ENCODE peak calls at places on chromosomes 12 and 14, in four cellular contexts. One of them, this sample, is unnamed.

GRCh38 chr14:91649930-91650329 is 82.0 kb downstream of the CATSPERB start:
- DNase-seq in body of pancreas: peak; percentile 19
- DNase-seq in mammary epithelial cell: peak; percentile 27
- DNase-seq in IMR-90: peak; percentile 49
- DNase-seq in this sample: no peak

GRCh38 chr14:83975435-83976222 is 1554.3 kb upstream of the FLRT2 start:
- DNase-seq in mammary epithelial cell: no peak
- DNase-seq in IMR-90: peak; percentile 67
- DNase-seq in body of pancreas: peak; percentile 93
- DNase-seq in this sample: no peak

GRCh38 chr12:27984275-27984674 is 11.7 kb upstream of the PTHLH start:
- DNase-seq in mammary epithelial cell: peak; percentile 96
- DNase-seq in IMR-90: peak; percentile 88
- DNase-seq in body of pancreas: no peak
- DNase-seq in this sample: no peak

GRCh38 chr14:89137514-89138163 is 279.4 kb downstream of the FOXN3 start:
- DNase-seq in mammary epithelial cell: peak; percentile 94
- DNase-seq in IMR-90: peak; percentile 94
- DNase-seq in body of pancreas: peak; percentile 38
- DNase-seq in this sample: peak; percentile 97

GRCh38 chr12:94597268-94597667 is 53.1 kb downstream of the TMCC3 start:
- DNase-seq in body of pancreas: no peak
- DNase-seq in mammary epithelial cell: no peak
- DNase-seq in IMR-90: no peak
- DNase-seq in this sample: no peak

GRCh38 chr12:3554547-3555115 is 63.6 kb downstream of the PRMT8 start:
- DNase-seq in body of pancreas: no peak
- DNase-seq in mammary epithelial cell: no peak
- DNase-seq in IMR-90: no peak
- DNase-seq in this sample: no peak

GRCh38 chr12:95096852-95097251 is 23.4 kb upstream of the NR2C1 start:
- DNase-seq in body of pancreas: peak; percentile 60
- DNase-seq in mammary epithelial cell: no peak
- DNase-seq in IMR-90: peak; percentile 60
- DNase-seq in this sample: peak; percentile 58

GRCh38 chr12:121391619-121392324 is 8.1 kb upstream of the RNF34 start:
- DNase-seq in body of pancreas: no peak
- DNase-seq in mammary epithelial cell: peak; percentile 3
- DNase-seq in IMR-90: peak; percentile 61
- DNase-seq in this sample: no peak

GRCh38 chr12:48084066-48084465 is 21.8 kb downstream of the SENP1 start:
- DNase-seq in IMR-90: peak; percentile 13
- DNase-seq in body of pancreas: no peak
- DNase-seq in mammary epithelial cell: no peak
- DNase-seq in this sample: no peak

GRCh38 chr12:70835948-70836347 is 84.6 kb downstream of the PTPRR start:
- DNase-seq in IMR-90: no peak
- DNase-seq in mammary epithelial cell: no peak
- DNase-seq in body of pancreas: no peak
- DNase-seq in this sample: no peak

GRCh38 chr12:88247241-88247643 is 105.1 kb downstream of the TMTC3 start:
- DNase-seq in mammary epithelial cell: peak; percentile 66
- DNase-seq in body of pancreas: no peak
- DNase-seq in IMR-90: peak; percentile 84
- DNase-seq in this sample: peak; percentile 89

GRCh38 chr12:109840349-109841073 is 7.3 kb upstream of the TRPV4 start:
- DNase-seq in mammary epithelial cell: peak; percentile 90
- DNase-seq in IMR-90: no peak
- DNase-seq in body of pancreas: no peak
- DNase-seq in this sample: peak; percentile 20

GRCh38 chr14:82642425-82642824 is 1108.8 kb upstream of the SEL1L start:
- DNase-seq in IMR-90: no peak
- DNase-seq in body of pancreas: peak; percentile 30
- DNase-seq in mammary epithelial cell: no peak
- DNase-seq in this sample: no peak

GRCh38 chr12:69022674-69023073 is 89.7 kb upstream of the CPM start:
- DNase-seq in body of pancreas: no peak
- DNase-seq in IMR-90: peak; percentile 25
- DNase-seq in mammary epithelial cell: no peak
- DNase-seq in this sample: no peak

GRCh38 chr12:69015831-69016230 is 82.9 kb upstream of the CPM start:
- DNase-seq in body of pancreas: no peak
- DNase-seq in mammary epithelial cell: no peak
- DNase-seq in IMR-90: no peak
- DNase-seq in this sample: no peak

GRCh38 chr12:69015017-69015416 is 82.0 kb upstream of the CPM start:
- DNase-seq in body of pancreas: no peak
- DNase-seq in mammary epithelial cell: no peak
- DNase-seq in IMR-90: no peak
- DNase-seq in this sample: no peak

GRCh38 chr12:69019910-69020309 is 86.9 kb upstream of the CPM start:
- DNase-seq in body of pancreas: no peak
- DNase-seq in mammary epithelial cell: no peak
- DNase-seq in IMR-90: no peak
- DNase-seq in this sample: no peak

DNA sequence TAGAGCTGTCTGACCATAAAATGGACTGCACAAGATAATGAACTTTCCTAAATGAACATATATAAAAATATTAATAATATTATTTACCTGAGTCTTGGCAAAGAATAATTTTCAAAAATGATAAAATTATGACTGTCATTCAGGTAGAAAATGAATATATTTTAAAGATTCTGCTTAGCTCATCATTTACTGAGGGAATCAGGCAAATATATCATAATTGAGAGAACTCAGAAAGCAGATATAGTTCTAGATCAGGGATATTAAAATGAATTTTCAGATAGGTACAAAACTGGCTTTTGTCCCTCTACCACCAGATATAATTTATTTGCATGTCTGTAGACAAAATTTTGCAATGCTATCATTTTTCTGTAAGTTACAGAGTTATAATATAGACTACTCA is 86.1 kb upstream of the CPM start:
- DNase-seq in body of pancreas: no peak
- DNase-seq in IMR-90: no peak
- DNase-seq in mammary epithelial cell: no peak
- DNase-seq in this sample: no peak
- H3K4me3 ChIP-seq in body of pancreas: no peak overlapping the region
- H3K4me3 ChIP-seq in IMR-90: no peak overlapping the region
- H3K4me3 ChIP-seq in mammary epithelial cell: no peak overlapping the region
- H3K4me3 ChIP-seq in this sample: no peak overlapping the region

GRCh38 chr12:119802472-119802871 is 74.6 kb downstream of the CIT start:
- DNase-seq in IMR-90: peak; percentile 59
- DNase-seq in mammary epithelial cell: no peak
- DNase-seq in body of pancreas: peak; percentile 21
- DNase-seq in this sample: peak; percentile 86

GRCh38 chr12:119808441-119808840 is 68.7 kb downstream of the CIT start:
- DNase-seq in IMR-90: peak; percentile 32
- DNase-seq in mammary epithelial cell: peak; percentile 80
- DNase-seq in body of pancreas: no peak
- DNase-seq in this sample: no peak

GRCh38 chr12:119803391-119803791 is 73.7 kb downstream of the CIT start:
- DNase-seq in mammary epithelial cell: no peak
- DNase-seq in body of pancreas: no peak
- DNase-seq in IMR-90: peak; percentile 42
- DNase-seq in this sample: no peak

GRCh38 chr12:119807380-119807779 is 69.7 kb downstream of the CIT start:
- DNase-seq in IMR-90: no peak
- DNase-seq in mammary epithelial cell: no peak
- DNase-seq in body of pancreas: peak; percentile 12
- DNase-seq in this sample: no peak

DNA sequence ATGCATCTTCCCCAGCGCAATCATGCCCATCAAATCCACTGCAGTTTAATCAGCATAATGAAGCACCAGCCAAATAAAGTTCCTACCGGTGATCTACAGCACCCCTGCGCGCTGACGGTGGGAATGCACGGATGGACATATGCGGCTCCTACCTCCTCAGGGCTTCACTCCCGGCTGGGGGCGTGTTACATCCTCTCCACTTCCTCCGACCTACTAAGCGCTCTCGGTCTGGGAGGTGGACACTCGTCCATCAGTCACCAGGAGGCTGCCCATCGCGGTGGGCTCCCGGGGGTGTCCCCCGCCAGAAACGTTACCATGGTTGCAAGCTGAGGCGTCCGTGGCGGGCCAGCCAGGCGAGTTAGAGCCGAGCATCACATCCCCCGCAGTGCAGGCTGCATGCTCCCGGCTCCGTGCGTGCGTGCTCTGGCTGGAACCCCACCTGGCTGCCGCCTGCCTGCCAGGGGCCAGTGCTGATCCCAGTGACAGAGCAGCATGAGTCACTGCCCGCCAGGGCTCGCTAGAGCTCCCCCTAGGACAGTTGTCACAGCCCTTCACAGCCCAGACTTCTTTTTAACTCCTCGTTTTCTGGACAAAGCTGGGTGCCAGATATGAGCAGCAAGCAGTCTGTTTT is 73.0 kb downstream of the CIT start:
- DNase-seq in body of pancreas: peak; percentile 73
- DNase-seq in mammary epithelial cell: peak; percentile 77
- DNase-seq in IMR-90: peak; percentile 78
- DNase-seq in this sample: peak; percentile 86
- H3K9me3 ChIP-seq in body of pancreas: peaks cover 3% of the 10 kb centered on the region
- H3K9me3 ChIP-seq in mammary epithelial cell: no peaks in the 10 kb centered on the region
- H3K9me3 ChIP-seq in IMR-90: peaks cover 2% of the 10 kb centered on the region
- H3K9me3 ChIP-seq in this sample: peaks cover 6% of the 10 kb centered on the region

GRCh38 chr12:114667669-114668150 is 16.3 kb downstream of the TBX3 start:
- DNase-seq in IMR-90: no peak
- DNase-seq in body of pancreas: no peak
- DNase-seq in mammary epithelial cell: no peak
- DNase-seq in this sample: no peak
- H3K4me3 ChIP-seq in IMR-90: peak overlapping the region; percentile 40
- H3K4me3 ChIP-seq in body of pancreas: no peak overlapping the region
- H3K4me3 ChIP-seq in mammary epithelial cell: peak overlapping the region; percentile 60
- H3K4me3 ChIP-seq in this sample: peak overlapping the region; percentile 28

GRCh38 chr14:101352567-101352966 is 208.7 kb upstream of the DIO3 start:
- DNase-seq in IMR-90: no peak
- DNase-seq in mammary epithelial cell: no peak
- DNase-seq in body of pancreas: no peak
- DNase-seq in this sample: no peak
- H3K9me3 ChIP-seq in IMR-90: peaks cover 26% of the 10 kb centered on the region
- H3K9me3 ChIP-seq in mammary epithelial cell: peaks cover 15% of the 10 kb centered on the region
- H3K9me3 ChIP-seq in body of pancreas: peaks cover 4% of the 10 kb centered on the region
- H3K9me3 ChIP-seq in this sample: no peaks in the 10 kb centered on the region

GRCh38 chr12:57853864-57854556 is 7.5 kb upstream of the CTDSP2 start:
- DNase-seq in body of pancreas: no peak
- DNase-seq in mammary epithelial cell: no peak
- DNase-seq in IMR-90: no peak
- DNase-seq in this sample: no peak

GRCh38 chr12:57852620-57853509 is 6.3 kb upstream of the CTDSP2 start:
- DNase-seq in body of pancreas: no peak
- DNase-seq in IMR-90: no peak
- DNase-seq in mammary epithelial cell: no peak
- DNase-seq in this sample: no peak

GRCh38 chr12:57851552-57852186 is 5.1 kb upstream of the CTDSP2 start:
- DNase-seq in IMR-90: no peak
- DNase-seq in mammary epithelial cell: no peak
- DNase-seq in body of pancreas: no peak
- DNase-seq in this sample: no peak

GRCh38 chr12:57850924-57851323 is 4.4 kb upstream of the CTDSP2 start:
- DNase-seq in IMR-90: no peak
- DNase-seq in body of pancreas: no peak
- DNase-seq in mammary epithelial cell: no peak
- DNase-seq in this sample: no peak

GRCh38 chr12:57852195-57852594 is 5.7 kb upstream of the CTDSP2 start:
- DNase-seq in body of pancreas: no peak
- DNase-seq in IMR-90: no peak
- DNase-seq in mammary epithelial cell: no peak
- DNase-seq in this sample: no peak
- H3K4me3 ChIP-seq in body of pancreas: peak overlapping the region; percentile 5
- H3K4me3 ChIP-seq in IMR-90: no peak overlapping the region
- H3K4me3 ChIP-seq in mammary epithelial cell: no peak overlapping the region
- H3K4me3 ChIP-seq in this sample: no peak overlapping the region

DNA sequence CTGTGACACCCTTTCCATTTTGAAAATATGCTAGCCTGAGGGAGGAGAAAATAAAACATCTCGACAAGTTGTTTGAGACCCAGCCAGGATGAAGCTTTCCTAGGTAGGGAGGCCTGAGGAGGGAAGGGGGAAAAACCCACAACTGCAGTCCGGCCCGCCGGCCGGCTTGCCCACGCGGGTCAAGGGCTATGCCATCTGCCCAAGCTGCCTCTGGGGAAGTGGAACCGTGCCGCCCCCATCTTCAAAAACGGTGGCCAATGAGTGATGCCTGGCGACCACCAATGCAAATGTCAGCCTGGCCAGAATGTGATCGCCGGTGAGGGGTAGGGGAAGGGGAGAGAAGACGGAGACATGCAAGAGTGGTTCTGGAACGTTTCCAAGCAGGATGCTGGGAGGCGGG is 263.5 kb upstream of the ALG10B start:
- DNase-seq in mammary epithelial cell: no peak
- DNase-seq in IMR-90: no peak
- DNase-seq in body of pancreas: no peak
- DNase-seq in this sample: no peak
- H3K9me3 ChIP-seq in mammary epithelial cell: peaks cover 41% of the 10 kb centered on the region
- H3K9me3 ChIP-seq in IMR-90: peaks cover 60% of the 10 kb centered on the region
- H3K9me3 ChIP-seq in body of pancreas: no peaks in the 10 kb centered on the region
- H3K9me3 ChIP-seq in this sample: no peaks in the 10 kb centered on the region

DNA sequence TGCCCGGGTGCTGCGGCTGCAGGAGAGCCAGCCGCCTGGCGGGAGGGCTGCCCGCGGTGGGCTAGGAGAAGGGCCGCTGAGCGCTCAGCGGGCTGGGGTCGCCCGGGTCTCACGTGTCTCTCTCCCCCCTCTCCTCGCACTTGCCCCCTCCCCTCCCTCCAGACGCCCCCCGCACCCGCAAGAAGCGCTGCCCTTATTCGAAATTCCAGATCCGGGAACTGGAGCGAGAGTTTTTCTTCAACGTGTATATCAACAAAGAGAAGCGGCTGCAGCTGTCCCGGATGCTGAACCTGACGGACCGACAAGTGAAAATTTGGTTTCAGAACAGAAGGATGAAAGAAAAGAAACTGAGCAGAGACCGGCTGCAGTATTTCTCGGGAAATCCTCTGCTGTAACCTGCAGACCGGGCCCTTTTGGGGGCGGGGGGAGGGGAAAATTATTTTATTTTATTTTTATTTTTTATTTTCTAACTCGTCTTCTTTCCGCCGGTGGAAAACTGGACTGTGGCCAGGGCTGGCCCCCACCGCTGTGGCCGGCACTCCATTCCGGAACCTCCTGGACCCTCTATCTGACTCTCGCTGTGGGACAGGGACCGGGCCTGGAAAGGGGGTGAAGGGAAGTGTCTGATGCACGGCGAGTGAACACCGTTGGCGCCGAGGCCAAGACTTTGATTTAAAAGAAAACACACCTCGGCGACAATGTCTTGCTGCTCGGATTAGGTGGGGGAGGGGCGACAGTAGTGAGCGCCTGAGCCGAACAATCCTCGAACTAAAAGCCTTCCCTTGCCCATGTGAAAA is 463 bp upstream of the HOTAIR start:
- DNase-seq in mammary epithelial cell: no peak
- DNase-seq in body of pancreas: no peak
- DNase-seq in IMR-90: no peak
- DNase-seq in this sample: no peak
- H3K4me3 ChIP-seq in mammary epithelial cell: peak overlapping the region; percentile 42
- H3K4me3 ChIP-seq in body of pancreas: no peak overlapping the region
- H3K4me3 ChIP-seq in IMR-90: no peak overlapping the region
- H3K4me3 ChIP-seq in this sample: peak overlapping the region; percentile 68

DNA sequence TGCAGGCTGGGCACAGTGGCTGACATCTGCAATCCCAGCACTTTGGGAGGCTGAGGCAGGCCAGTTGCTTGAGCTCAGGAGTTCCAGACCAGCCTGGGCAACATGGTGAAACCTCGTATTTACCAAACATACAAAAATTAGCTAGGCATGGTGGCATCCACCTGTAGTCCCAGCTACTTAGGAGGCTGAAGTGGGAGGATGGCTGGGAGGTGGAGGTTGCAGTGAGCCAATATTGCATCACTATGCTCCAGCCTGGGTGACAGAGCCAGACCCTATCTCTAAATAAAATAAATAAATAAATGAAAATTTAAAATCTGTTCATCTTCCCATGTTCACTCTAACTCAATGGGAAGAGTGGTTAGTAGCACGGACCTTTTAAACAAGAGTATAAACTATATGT is 71.2 kb downstream of the ELK3 start:
- DNase-seq in IMR-90: no peak
- DNase-seq in mammary epithelial cell: no peak
- DNase-seq in body of pancreas: no peak
- DNase-seq in this sample: no peak
- H3K9me3 ChIP-seq in IMR-90: no peaks in the 10 kb centered on the region
- H3K9me3 ChIP-seq in mammary epithelial cell: no peaks in the 10 kb centered on the region
- H3K9me3 ChIP-seq in body of pancreas: no peaks in the 10 kb centered on the region
- H3K9me3 ChIP-seq in this sample: no peaks in the 10 kb centered on the region